ENCODE peak calls at places on chromosomes 16 and 17, in eight cellular contexts. P is right cardiac atrium, U is heart right ventricle, B is mesendoderm, M is lung, W is stomach, Z is kidney epithelial cell, E is brain microvascular endothelial cell. I is an unnamed sample. For H3K27me3, the result is how much of the 10 kb centered on the place peaks cover.

GRCh38 chr16:57540387-57540786 is 2.1 kb upstream of the ADGRG5 start:
- DNase-seq in P (no peak), U (peak), B (no peak), M (no peak), W (peak), Z (no peak), E (no peak), I (no peak)

GRCh38 chr17:33511670-33512069 is 218.6 kb upstream of the ASIC2 start:
- DNase-seq in P (no peak), U (no peak), B (no peak), M (no peak), W (no peak), Z (no peak), E (no peak), I (no peak)

GRCh38 chr16:85086347-85087291 is 25.7 kb downstream of the CIBAR2 start:
- DNase-seq in P (peak), U (peak), B (peak), M (peak), W (peak), Z (no peak), E (peak), I (peak)

GRCh38 chr17:71234349-71234748 is 886.5 kb upstream of the SOX9 start:
- DNase-seq in P (no peak), U (no peak), B (no peak), M (no peak), W (no peak), Z (no peak), E (no peak), I (no peak)

GRCh38 chr16:15658556-15658955 is 8.5 kb downstream of the NDE1 start:
- DNase-seq in P (no peak), U (no peak), B (no peak), M (no peak), W (no peak), Z (no peak), E (no peak), I (no peak)

GRCh38 chr16:72877374-72878028 is 170.4 kb downstream of the ZFHX3 start:
- DNase-seq in P (no peak), U (no peak), B (peak), M (no peak), W (no peak), Z (peak), E (peak), I (no peak)

GRCh38 chr17:55693244-55694216 is 29.1 kb downstream of the TMEM100 start:
- DNase-seq in P (no peak), U (no peak), B (no peak), M (no peak), W (peak), Z (no peak), E (no peak), I (peak)

GRCh38 chr17:81578561-81579225 is 26.5 kb upstream of the FAAP100 start:
- DNase-seq in P (peak), U (no peak), B (no peak), M (no peak), W (no peak), Z (no peak), E (no peak), I (no peak)

GRCh38 chr17:27548369-27548768 is 82.6 kb upstream of the LGALS9 start:
- DNase-seq in P (peak), U (no peak), B (no peak), M (no peak), W (no peak), Z (no peak), E (no peak), I (no peak)

GRCh38 chr16:259814-260253 is 15.9 kb downstream of the RGS11 start:
- DNase-seq in P (peak), U (no peak), B (no peak), M (no peak), W (no peak), Z (no peak), E (no peak), I (no peak)

GRCh38 chr16:11333696-11334095 is 11.6 kb upstream of the RMI2 start:
- DNase-seq in P (no peak), U (no peak), B (no peak), M (no peak), W (no peak), Z (peak), E (no peak), I (no peak)

GRCh38 chr17:40063915-40064531 is 1.3 kb downstream of the THRA start:
- DNase-seq in P (peak), U (no peak), B (no peak), M (no peak), W (no peak), Z (no peak), E (no peak), I (no peak)

GRCh38 chr16:85027968-85028637 is 508 bp downstream of the KIAA0513 start:
- DNase-seq in P (no peak), U (peak), B (no peak), M (no peak), W (no peak), Z (no peak), E (no peak), I (peak)

GRCh38 chr16:9408297-9408696 is 316.9 kb downstream of the HAPSTR1 start:
- DNase-seq in P (no peak), U (no peak), B (no peak), M (no peak), W (no peak), Z (no peak), E (no peak), I (no peak)

GRCh38 chr16:78689031-78689430 is 589.6 kb downstream of the WWOX start:
- DNase-seq in P (no peak), U (no peak), B (no peak), M (no peak), W (no peak), Z (no peak), E (peak), I (no peak)

GRCh38 chr16:58299757-58300349 is 5.0 kb upstream of the PRSS54 start:
- DNase-seq in P (no peak), U (peak), B (peak), M (no peak), W (peak), Z (no peak), E (no peak), I (peak)

GRCh38 chr16:78196527-78196926 is 97.1 kb downstream of the WWOX start:
- DNase-seq in P (no peak), U (no peak), B (no peak), M (no peak), W (no peak), Z (no peak), E (no peak), I (no peak)

GRCh38 chr16:84888450-84888849 is 68.7 kb downstream of the CRISPLD2 start:
- DNase-seq in P (no peak), U (no peak), B (no peak), M (no peak), W (no peak), Z (no peak), E (no peak), I (no peak)

GRCh38 chr16:74726736-74727135 is 26.1 kb upstream of the MLKL start:
- DNase-seq in P (no peak), U (no peak), B (peak), M (no peak), W (no peak), Z (no peak), E (peak), I (no peak)

GRCh38 chr16:81158964-81159363 is 62.8 kb upstream of the GCSH start:
- DNase-seq in P (no peak), U (no peak), B (no peak), M (no peak), W (no peak), Z (no peak), E (no peak), I (peak)

GRCh38 chr16:48126801-48127644 is 28.8 kb downstream of the ABCC12 start:
- DNase-seq in P (no peak), U (no peak), B (peak), M (peak), W (peak), Z (peak), E (peak), I (peak)

GRCh38 chr17:59830007-59830630 is 62.6 kb downstream of the TUBD1 start:
- DNase-seq in P (no peak), U (no peak), B (no peak), M (no peak), W (no peak), Z (no peak), E (peak), I (peak)

GRCh38 chr16:30652718-30653117 is 2.0 kb downstream of the PRR14 start:
- DNase-seq in P (peak), U (no peak), B (no peak), M (no peak), W (no peak), Z (no peak), E (no peak), I (no peak)

GRCh38 chr17:66661411-66661843 is 173.5 kb upstream of the CACNG5 start:
- DNase-seq in P (no peak), U (no peak), B (no peak), M (no peak), W (peak), Z (peak), E (peak), I (no peak)

DNA sequence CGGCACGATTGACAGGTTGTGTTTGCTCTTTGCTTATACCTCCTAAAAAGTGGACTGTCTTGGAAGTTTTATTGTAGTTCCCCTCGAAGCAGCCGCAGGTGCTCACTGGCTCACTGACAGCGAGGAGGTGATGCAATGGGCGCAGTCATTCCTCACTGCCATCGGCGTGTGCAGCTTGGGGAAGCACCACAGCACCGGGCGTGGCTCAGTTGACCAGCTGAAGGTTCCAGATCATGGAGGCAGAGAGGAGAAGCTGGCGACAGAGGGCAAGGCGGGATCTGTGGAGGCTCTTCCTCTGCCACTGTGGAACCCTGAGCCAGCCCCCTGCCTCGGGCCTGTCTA is 72.1 kb upstream of the TNRC6C start:
- DNase-seq in P (peak), U (no peak), B (no peak), M (peak), W (peak), Z (no peak), E (no peak), I (no peak)
- H3K4me3 ChIP-seq in P (no peak), U (no peak), B (no peak), M (no peak), W (no peak), Z (no peak), E (no peak), I (no peak)

DNA sequence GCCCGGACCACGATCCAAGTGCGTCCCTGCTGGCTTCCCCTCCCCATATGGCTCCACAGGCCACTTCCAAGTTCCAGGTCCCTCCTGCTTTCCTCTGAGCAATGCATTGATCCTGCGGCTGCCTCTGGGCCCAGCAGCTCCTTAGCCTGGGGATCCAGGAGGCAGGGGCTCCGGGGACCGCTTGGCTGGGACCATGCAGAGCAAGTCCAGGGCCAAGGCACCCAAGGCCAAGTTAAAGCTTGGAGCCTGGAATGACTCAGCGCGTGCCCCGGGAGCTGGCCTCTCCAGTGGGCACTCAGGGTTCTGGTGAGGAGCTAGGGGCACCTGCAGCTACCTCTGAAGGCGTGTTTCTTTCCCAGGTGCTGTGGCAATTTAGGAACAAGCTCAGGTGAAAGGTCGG is 51.9 kb upstream of the ENPP7 start:
- DNase-seq in P (no peak), U (no peak), B (no peak), M (no peak), W (no peak), Z (no peak), E (no peak), I (no peak)
- H3K27me3 ChIP-seq in P (under half), U (under half), B (under half), M (under half), W (half or more), Z (under half), E (under half), I (under half)

GRCh38 chr17:6936370-6937028 is 59.4 kb upstream of the ALOX12 start:
- DNase-seq in P (peak), U (peak), B (no peak), M (peak), W (no peak), Z (no peak), E (no peak), I (no peak)
- H3K4me3 ChIP-seq in P (peak), U (peak), B (no peak), M (no peak), W (peak), Z (no peak), E (peak), I (no peak)

GRCh38 chr17:78414178-78415162 is 36.0 kb downstream of the PGS1 start:
- DNase-seq in P (peak), U (no peak), B (no peak), M (no peak), W (no peak), Z (no peak), E (no peak), I (no peak)

GRCh38 chr17:78411241-78411855 is 32.9 kb downstream of the PGS1 start:
- DNase-seq in P (peak), U (no peak), B (no peak), M (no peak), W (no peak), Z (no peak), E (no peak), I (no peak)

GRCh38 chr17:78415821-78416301 is 37.4 kb downstream of the PGS1 start:
- DNase-seq in P (no peak), U (no peak), B (no peak), M (no peak), W (no peak), Z (no peak), E (no peak), I (no peak)

GRCh38 chr17:78409191-78409621 is 30.8 kb downstream of the PGS1 start:
- DNase-seq in P (peak), U (no peak), B (no peak), M (peak), W (peak), Z (no peak), E (no peak), I (no peak)

GRCh38 chr17:78412403-78412802 is 34.0 kb downstream of the PGS1 start:
- DNase-seq in P (no peak), U (no peak), B (no peak), M (no peak), W (no peak), Z (no peak), E (peak), I (no peak)
- H3K27me3 ChIP-seq in P (under half), U (under half), B (under half), M (under half), W (under half), Z (under half), E (under half), I (under half)

GRCh38 chr16:69567031-69567680 is 1.4 kb downstream of the NFAT5 start:
- DNase-seq in P (no peak), U (no peak), B (peak), M (no peak), W (no peak), Z (no peak), E (peak), I (peak)

GRCh38 chr16:69566437-69567030 is 768 bp downstream of the NFAT5 start:
- DNase-seq in P (peak), U (peak), B (no peak), M (peak), W (peak), Z (no peak), E (peak), I (peak)

GRCh38 chr16:69563605-69564580 is 1.9 kb upstream of the NFAT5 start:
- DNase-seq in P (no peak), U (no peak), B (peak), M (no peak), W (no peak), Z (no peak), E (peak), I (no peak)

GRCh38 chr16:69565611-69566436 is at the start of gene NFAT5:
- DNase-seq in P (peak), U (peak), B (peak), M (peak), W (peak), Z (no peak), E (peak), I (peak)

GRCh38 chr16:69564845-69565610 is 738 bp upstream of the NFAT5 start:
- DNase-seq in P (no peak), U (no peak), B (peak), M (no peak), W (no peak), Z (no peak), E (no peak), I (no peak)
- H3K4me3 ChIP-seq in P (peak), U (peak), B (peak), M (peak), W (peak), Z (peak), E (peak), I (peak)

GRCh38 chr16:86110134-86110533 is 211.2 kb downstream of the IRF8 start:
- DNase-seq in P (no peak), U (no peak), B (no peak), M (no peak), W (no peak), Z (no peak), E (no peak), I (no peak)

GRCh38 chr16:86107190-86107589 is 208.2 kb downstream of the IRF8 start:
- DNase-seq in P (no peak), U (no peak), B (no peak), M (no peak), W (no peak), Z (no peak), E (no peak), I (no peak)

GRCh38 chr16:86108062-86108461 is 209.1 kb downstream of the IRF8 start:
- DNase-seq in P (no peak), U (no peak), B (no peak), M (no peak), W (no peak), Z (no peak), E (no peak), I (no peak)

GRCh38 chr16:86110726-86111125 is 211.8 kb downstream of the IRF8 start:
- DNase-seq in P (no peak), U (no peak), B (no peak), M (no peak), W (no peak), Z (no peak), E (no peak), I (no peak)

DNA sequence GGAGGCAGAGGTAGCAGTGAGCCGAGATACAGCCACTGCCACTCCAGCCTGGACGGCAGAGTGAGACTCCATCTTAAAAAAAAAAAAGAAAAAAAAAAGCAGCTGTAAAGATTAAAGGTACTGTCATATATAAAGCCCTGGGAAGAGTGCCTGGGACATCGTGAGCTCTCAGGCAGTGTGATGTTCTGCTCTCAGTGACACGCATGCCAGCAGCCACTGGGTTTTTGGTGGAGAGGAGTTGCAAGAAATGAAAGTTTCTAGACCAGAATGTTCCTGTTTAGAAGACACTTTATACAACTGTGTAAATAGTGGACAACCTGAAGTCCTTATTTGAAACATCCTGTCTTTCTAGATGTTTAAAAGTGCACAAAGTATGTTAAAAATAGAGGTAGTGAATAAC is 213.2 kb downstream of the IRF8 start:
- DNase-seq in P (no peak), U (no peak), B (no peak), M (no peak), W (no peak), Z (no peak), E (no peak), I (no peak)
- H3K27me3 ChIP-seq in P (under half), U (under half), B (under half), M (under half), W (under half), Z (under half), E (under half), I (under half)

GRCh38 chr17:64264891-64265290 is 1.8 kb upstream of the TEX2 start:
- DNase-seq in P (no peak), U (no peak), B (no peak), M (no peak), W (no peak), Z (no peak), E (no peak), I (no peak)

GRCh38 chr17:64262125-64262421 is 987 bp downstream of the TEX2 start:
- DNase-seq in P (no peak), U (no peak), B (no peak), M (no peak), W (no peak), Z (no peak), E (no peak), I (no peak)

GRCh38 chr17:64259922-64260321 is 3.1 kb downstream of the TEX2 start:
- DNase-seq in P (no peak), U (no peak), B (no peak), M (no peak), W (no peak), Z (no peak), E (no peak), I (no peak)

GRCh38 chr17:64261422-64262124 is 1.5 kb downstream of the TEX2 start:
- DNase-seq in P (no peak), U (no peak), B (no peak), M (no peak), W (no peak), Z (no peak), E (no peak), I (no peak)

DNA sequence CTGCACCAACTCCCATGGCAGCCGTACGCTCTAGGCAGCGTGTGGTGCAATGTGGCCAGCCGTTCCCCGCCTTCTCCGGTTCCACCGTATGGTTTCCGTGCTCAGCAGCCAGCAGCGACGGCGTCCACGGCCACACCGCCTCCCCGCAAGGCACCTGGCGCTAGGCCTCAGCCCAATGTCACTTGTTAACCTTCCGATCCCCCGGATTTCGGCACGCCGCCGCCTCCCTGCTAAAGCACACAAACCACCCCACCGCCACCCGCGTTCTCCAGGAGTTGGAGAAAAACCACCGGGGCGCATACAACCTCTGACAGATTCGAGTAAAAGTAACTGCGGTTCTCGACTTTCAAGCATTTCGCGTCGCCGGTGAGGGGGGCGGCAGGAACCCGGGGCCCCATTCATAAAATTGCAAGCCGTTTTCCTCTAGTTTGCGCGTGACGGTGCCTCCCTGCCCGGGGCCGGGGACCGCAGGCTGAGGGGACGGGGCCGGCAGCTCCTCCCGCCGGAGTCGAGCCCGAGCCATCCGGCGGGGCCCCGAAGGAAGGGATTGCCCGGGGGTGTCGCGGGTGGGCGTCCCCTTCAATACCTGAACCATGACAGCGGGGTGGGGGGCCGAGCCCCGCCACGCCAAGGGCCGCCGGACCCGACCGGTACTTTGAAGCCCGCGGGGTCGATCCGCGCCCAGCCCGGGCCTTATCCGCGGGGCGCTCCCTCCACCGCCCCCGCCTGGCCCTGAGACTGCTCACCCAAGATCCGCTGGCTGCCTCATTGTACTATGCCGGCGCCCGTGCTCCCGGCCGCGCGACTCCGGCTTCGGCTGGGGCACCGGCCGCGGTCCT is at the start of gene TEX2:
- DNase-seq in P (peak), U (peak), B (no peak), M (peak), W (peak), Z (no peak), E (no peak), I (peak)
- H3K4me3 ChIP-seq in P (peak), U (peak), B (peak), M (peak), W (peak), Z (peak), E (peak), I (peak)

GRCh38 chr17:48429156-48429555 is 858 bp downstream of the SKAP1 start:
- DNase-seq in P (no peak), U (no peak), B (peak), M (no peak), W (no peak), Z (no peak), E (no peak), I (no peak)
- H3K27me3 ChIP-seq in P (under half), U (half or more), B (under half), M (under half), W (half or more), Z (under half), E (under half), I (under half)

GRCh38 chr16:17367932-17368331 is 102.8 kb downstream of the XYLT1 start:
- DNase-seq in P (no peak), U (no peak), B (peak), M (no peak), W (no peak), Z (no peak), E (peak), I (no peak)
- H3K4me3 ChIP-seq in P (no peak), U (no peak), B (no peak), M (no peak), W (no peak), Z (no peak), E (no peak), I (no peak)

GRCh38 chr16:66427036-66427446 is at the start of gene BEAN1:
- DNase-seq in P (peak), U (no peak), B (no peak), M (no peak), W (no peak), Z (no peak), E (no peak), I (peak)
- H3K27me3 ChIP-seq in P (under half), U (under half), B (under half), M (under half), W (half or more), Z (under half), E (under half), I (under half)

I was measured in MG63.